ENCODE peak calls at places on chromosomes 11 and 22, in six cellular contexts. S, L, W, Q, Z and R are unnamed samples.

GRCh38 chr11:77351281-77351905 is 49.9 kb upstream of the GDPD4 start:
- DNase-seq in Z (no peak), Q (no peak), S (no peak), W (no peak), L (no peak), R (no peak)

GRCh38 chr11:130720232-130720787 is 196.0 kb downstream of the SNX19 start:
- DNase-seq in S (no peak), W (no peak), L (no peak), Q (no peak), Z (no peak), R (no peak)

GRCh38 chr11:77206264-77207018 is 78.4 kb downstream of the MYO7A start:
- DNase-seq in S (no peak), Z (no peak), Q (no peak), L (no peak), W (no peak), R (no peak)

GRCh38 chr11:65575568-65576231 is at the start of gene EHBP1L1:
- DNase-seq in L (no peak), Z (no peak), Q (peak; percentile 78), S (no peak), W (peak; percentile 60), R (peak; percentile 45)

GRCh38 chr11:47797633-47798032 is 30.5 kb upstream of the FNBP4 start:
- DNase-seq in L (no peak), S (no peak), W (no peak), Z (no peak), Q (no peak), R (no peak)

GRCh38 chr11:67615455-67616430 is 9.0 kb downstream of the NDUFV1 start:
- DNase-seq in L (peak; percentile 81), W (no peak), S (no peak), Z (no peak), Q (no peak), R (no peak)

GRCh38 chr11:16606784-16607674 is 131.4 kb upstream of the C11orf58 start:
- DNase-seq in S (no peak), Q (peak; percentile 48), Z (no peak), W (no peak), L (peak; percentile 51), R (peak; percentile 32)

GRCh38 chr22:26709617-26710390 is 52.4 kb downstream of the MIAT start:
- DNase-seq in Q (no peak), L (no peak), Z (no peak), W (no peak), S (no peak), R (no peak)

GRCh38 chr11:31805037-31805628 is 6.0 kb downstream of the PAX6 start:
- DNase-seq in Z (no peak), S (no peak), L (peak; percentile 61), W (no peak), Q (no peak), R (no peak)

GRCh38 chr22:50311606-50312351 is 4.3 kb upstream of the PLXNB2 start:
- DNase-seq in W (no peak), Q (no peak), Z (no peak), S (no peak), L (no peak), R (no peak)

GRCh38 chr11:8090756-8091155 is 9.7 kb downstream of the TUB start:
- DNase-seq in S (no peak), Z (no peak), Q (peak; percentile 65), L (peak; percentile 85), W (peak; percentile 30), R (peak; percentile 75)

GRCh38 chr22:46738642-46738960 is 549 bp upstream of the CERK start:
- DNase-seq in W (no peak), L (peak; percentile 53), Q (peak; percentile 47), Z (no peak), S (no peak), R (no peak)

GRCh38 chr22:20012741-20013331 is 3.8 kb downstream of the ARVCF start:
- DNase-seq in S (no peak), L (no peak), Z (no peak), Q (no peak), W (no peak), R (no peak)

GRCh38 chr22:18935889-18936529 is at the start of gene PRODH:
- DNase-seq in W (no peak), Z (no peak), S (no peak), L (no peak), Q (no peak), R (no peak)

GRCh38 chr11:59754494-59754858 is 700 bp upstream of the STX3 start:
- DNase-seq in W (peak; percentile 35), S (peak; percentile 25), Z (no peak), L (peak; percentile 22), Q (no peak), R (peak; percentile 28)

GRCh38 chr11:1643146-1643690 is 13.6 kb downstream of the KRTAP5-5 start:
- DNase-seq in L (no peak), Q (no peak), W (no peak), S (no peak), Z (no peak), R (no peak)

GRCh38 chr11:11993814-11994213 is 14.6 kb downstream of the DKK3 start:
- DNase-seq in S (peak; percentile 65), Q (no peak), L (no peak), W (peak; percentile 88), Z (peak; percentile 22), R (peak; percentile 63)

GRCh38 chr11:84117394-84117793 is 831.2 kb upstream of the CCDC90B start:
- DNase-seq in W (no peak), Z (no peak), L (no peak), S (no peak), Q (no peak), R (no peak)

GRCh38 chr11:47514825-47515647 is 37.9 kb downstream of the CELF1 start:
- DNase-seq in Z (no peak), Q (no peak), S (peak; percentile 41), W (peak; percentile 52), L (no peak), R (no peak)